ENCODE peak calls at places on chromosomes 11 and 22, in seven cellular contexts. P is HCT116, T is HepG2, L is GM12878, Z is K562, C is SK-N-SH, O is H1. K is an unnamed sample.
A peak's percentile ranks its signal among the peaks of the same experiment; 100 is the strongest.

GRCh38 chr11:125886997-125887372 is 483 bp upstream of the HYLS1 start:
- DNase-seq in P (no peak), T (no peak), L (no peak), Z (no peak), C (no peak), O (no peak), K (no peak)

GRCh38 chr11:35183526-35183925 is 44.6 kb downstream of the CD44 start:
- DNase-seq in P (no peak), T (no peak), L (no peak), Z (no peak), C (no peak), O (no peak), K (no peak)

GRCh38 chr11:65743928-65744698 is 23.5 kb upstream of the RNASEH2C start:
- DNase-seq in P (peak; percentile 62), T (peak; percentile 82), L (no peak), Z (peak; percentile 67), C (peak; percentile 73), O (no peak), K (no peak)

GRCh38 chr11:74460481-74461154 is 6.7 kb downstream of the KCNE3 start:
- DNase-seq in P (no peak), T (no peak), L (no peak), Z (peak; percentile 74), C (no peak), O (no peak), K (no peak)

GRCh38 chr22:45424241-45424731 is 10.8 kb downstream of the RIBC2 start:
- DNase-seq in P (no peak), T (no peak), L (no peak), Z (no peak), C (no peak), O (no peak), K (no peak)

GRCh38 chr11:12150831-12151382 is 40.5 kb downstream of the MICAL2 start:
- DNase-seq in P (no peak), T (no peak), L (no peak), Z (peak; percentile 77), C (no peak), O (no peak), K (no peak)

GRCh38 chr11:41177791-41178190 is 281.7 kb downstream of the LRRC4C start:
- DNase-seq in P (no peak), T (no peak), L (no peak), Z (no peak), C (no peak), O (no peak), K (no peak)

GRCh38 chr11:84969103-84969502 is 658.0 kb downstream of the DLG2 start:
- DNase-seq in P (no peak), T (no peak), L (no peak), Z (no peak), C (no peak), O (no peak), K (no peak)

GRCh38 chr11:22076215-22076930 is 116.5 kb upstream of the ANO5 start:
- DNase-seq in P (no peak), T (no peak), L (no peak), Z (no peak), C (no peak), O (no peak), K (no peak)

GRCh38 chr22:35191412-35191811 is 65.9 kb upstream of the HMGXB4 start:
- DNase-seq in P (peak; percentile 12), T (peak; percentile 23), L (no peak), Z (no peak), C (no peak), O (no peak), K (no peak)

GRCh38 chr22:27125539-27125938 is 468.2 kb downstream of the MIAT start:
- DNase-seq in P (no peak), T (no peak), L (no peak), Z (no peak), C (no peak), O (no peak), K (no peak)
- TF ChIP-seq SIN3A in P (no peak), T (no peak), L (no peak), Z (no peak), C (no peak), O (no peak), K (no peak)

GRCh38 chr22:40408718-40409612 is 38.6 kb downstream of the SGSM3 start:
- DNase-seq in P (no peak), T (no peak), L (no peak), Z (no peak), C (no peak), O (no peak), K (no peak)

GRCh38 chr22:40411506-40411861 is 41.1 kb downstream of the SGSM3 start:
- DNase-seq in P (no peak), T (no peak), L (no peak), Z (no peak), C (no peak), O (no peak), K (no peak)

GRCh38 chr22:40410731-40411505 is 40.5 kb downstream of the SGSM3 start:
- DNase-seq in P (no peak), T (no peak), L (no peak), Z (no peak), C (no peak), O (no peak), K (no peak)

GRCh38 chr22:40409613-40410113 is 39.3 kb downstream of the SGSM3 start:
- DNase-seq in P (no peak), T (no peak), L (no peak), Z (no peak), C (no peak), O (no peak), K (no peak)

DNA sequence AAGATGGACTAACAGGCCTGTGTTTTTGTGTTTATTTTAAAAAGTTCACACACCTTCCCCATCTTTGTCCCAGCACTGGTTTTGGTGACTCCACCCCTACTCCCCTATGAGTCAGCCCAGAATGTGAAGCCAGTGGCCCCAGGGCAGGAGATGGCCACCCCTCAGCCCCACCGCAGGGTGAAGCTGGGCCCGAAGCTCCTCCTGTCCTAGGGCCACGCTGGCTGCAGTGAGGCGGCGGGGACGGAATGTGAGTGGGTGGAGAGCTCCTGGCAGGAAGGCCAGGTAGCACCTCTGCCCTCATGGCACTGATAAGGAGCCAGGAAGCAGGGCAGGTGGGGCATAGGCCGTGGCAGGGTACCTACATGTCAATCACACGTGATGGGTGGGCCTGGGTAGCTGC is 39.9 kb downstream of the SGSM3 start:
- DNase-seq in P (no peak), T (no peak), L (no peak), Z (no peak), C (no peak), O (no peak), K (no peak)
- H3K27ac ChIP-seq in P (no peak overlapping the region), T (no peak overlapping the region), L (no peak overlapping the region), Z (no peak overlapping the region), C (no peak overlapping the region), O (no peak overlapping the region), K (no peak overlapping the region)

GRCh38 chr11:2825886-2826678 is 59.5 kb downstream of the CDKN1C start:
- DNase-seq in P (no peak), T (peak; percentile 60), L (no peak), Z (no peak), C (peak; percentile 38), O (no peak), K (no peak)

GRCh38 chr11:2827792-2828191 is 57.8 kb downstream of the CDKN1C start:
- DNase-seq in P (no peak), T (no peak), L (no peak), Z (no peak), C (no peak), O (no peak), K (no peak)

GRCh38 chr11:2826679-2827056 is 58.9 kb downstream of the CDKN1C start:
- DNase-seq in P (no peak), T (no peak), L (no peak), Z (no peak), C (no peak), O (no peak), K (no peak)

GRCh38 chr11:2828585-2829330 is 56.8 kb downstream of the CDKN1C start:
- DNase-seq in P (no peak), T (no peak), L (no peak), Z (no peak), C (no peak), O (no peak), K (no peak)

DNA sequence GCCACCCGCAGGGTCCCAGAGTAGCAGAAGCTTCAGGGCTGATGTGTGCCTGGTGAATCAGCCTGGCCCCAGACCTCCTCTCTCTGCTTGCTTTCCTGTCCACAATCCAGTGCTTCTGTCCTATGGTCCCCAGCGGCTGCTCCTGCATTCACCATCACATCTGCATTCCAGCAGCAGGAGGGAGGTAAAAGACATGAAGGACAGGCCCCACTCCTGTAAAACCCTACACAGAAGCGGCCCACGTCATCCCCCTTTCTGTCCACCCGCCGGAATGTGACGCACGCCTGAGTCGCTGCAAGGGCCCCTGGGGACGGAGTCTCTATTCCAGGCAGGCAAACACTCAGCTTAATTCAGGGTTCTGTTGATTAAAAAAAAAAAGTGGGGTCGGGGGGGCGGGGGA is 58.3 kb downstream of the CDKN1C start:
- DNase-seq in P (no peak), T (no peak), L (no peak), Z (no peak), C (no peak), O (no peak), K (no peak)
- TF ChIP-seq SIN3A in P (no peak), T (no peak), L (no peak), Z (no peak), C (no peak), O (no peak), K (no peak)

GRCh38 chr11:33135216-33135615 is 26.1 kb downstream of the CSTF3 start:
- DNase-seq in P (no peak), T (no peak), L (no peak), Z (no peak), C (no peak), O (no peak), K (no peak)
- H3K27ac ChIP-seq in P (no peak overlapping the region), T (no peak overlapping the region), L (no peak overlapping the region), Z (no peak overlapping the region), C (peak overlapping the region; percentile 68), O (no peak overlapping the region), K (no peak overlapping the region)